ENCODE peak calls at places on chromosomes 4 and X, in six cellular contexts. J is neural progenitor cell, Z is BE2C, B is cardiac muscle cell, N is lung, D is pancreas. C is an unnamed sample.
A peak's percentile ranks its signal among the peaks of the same experiment; 100 is the strongest.

GRCh38 chr4:61094854-61095598 is 105.1 kb upstream of the ADGRL3 start:
- DNase-seq in J (no peak), Z (no peak), B (no peak), N (no peak), D (no peak), C (no peak)

GRCh38 chr4:140048419-140049022 is 105.5 kb downstream of the MAML3 start:
- DNase-seq in J (no peak), Z (no peak), B (no peak), N (no peak), D (no peak), C (no peak)

GRCh38 chr4:134375775-134376174 is 174.2 kb upstream of the PABPC4L start:
- DNase-seq in J (no peak), Z (no peak), B (no peak), N (no peak), D (no peak), C (no peak)

GRCh38 chrX:132107291-132107690 is 20.5 kb downstream of the FRMD7 start:
- DNase-seq in J (no peak), Z (no peak), B (no peak), N (no peak), D (no peak), C (no peak)

GRCh38 chr4:183987529-183987946 is 82.4 kb downstream of the STOX2 start:
- DNase-seq in J (peak; percentile 80), Z (peak; percentile 89), B (peak; percentile 89), N (peak; percentile 51), D (peak; percentile 68), C (peak; percentile 86)

GRCh38 chr4:119666653-119667091 is 38.1 kb upstream of the PDE5A start:
- DNase-seq in J (peak; percentile 44), Z (no peak), B (no peak), N (no peak), D (no peak), C (no peak)

GRCh38 chr4:87949961-87950360 is 25.6 kb upstream of the SPP1 start:
- DNase-seq in J (no peak), Z (no peak), B (peak; percentile 17), N (no peak), D (no peak), C (no peak)

GRCh38 chr4:26856906-26857277 is 3.7 kb upstream of the STIM2 start:
- DNase-seq in J (no peak), Z (no peak), B (no peak), N (no peak), D (no peak), C (no peak)

GRCh38 chr4:89868261-89868660 is 26.4 kb upstream of the MMRN1 start:
- DNase-seq in J (no peak), Z (no peak), B (peak; percentile 7), N (no peak), D (no peak), C (no peak)

GRCh38 chr4:89863533-89863932 is 26.6 kb upstream of the SNCA start:
- DNase-seq in J (no peak), Z (no peak), B (no peak), N (no peak), D (no peak), C (no peak)

GRCh38 chr4:89871211-89871610 is 23.4 kb upstream of the MMRN1 start:
- DNase-seq in J (peak; percentile 32), Z (no peak), B (no peak), N (no peak), D (no peak), C (no peak)

GRCh38 chr4:89868999-89869589 is 25.6 kb upstream of the MMRN1 start:
- DNase-seq in J (no peak), Z (no peak), B (peak; percentile 27), N (no peak), D (no peak), C (no peak)
- TF ChIP-seq CTCF in J (peak; percentile 56), Z (peak; percentile 33), B (peak; percentile 55), N (no peak), D (peak; percentile 17), C (peak; percentile 33)

DNA sequence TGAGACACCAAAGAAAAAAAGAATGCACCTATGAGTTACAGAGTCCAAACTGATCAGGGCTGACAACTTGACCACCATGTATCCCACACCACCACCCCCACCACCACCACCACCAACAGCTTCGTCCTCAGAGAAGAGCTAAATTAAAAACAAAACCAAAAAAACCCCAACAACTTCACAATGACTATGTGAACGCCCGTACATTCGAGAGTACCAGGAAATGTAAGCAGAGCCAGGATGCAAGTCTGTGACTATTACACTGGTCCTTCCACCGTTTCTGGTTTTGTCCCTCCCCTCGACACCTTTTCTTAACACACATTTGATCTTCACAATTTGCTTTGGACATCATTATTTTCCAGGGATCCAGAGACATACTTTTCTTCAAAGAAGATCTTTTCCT is 51.0 kb downstream of the WFS1 start:
- DNase-seq in J (no peak), Z (no peak), B (no peak), N (no peak), D (no peak), C (no peak)
- H3K4me1 ChIP-seq in J (peaks cover 9% of the 10 kb centered on the region), Z (no peaks in the 10 kb centered on the region), B (no peaks in the 10 kb centered on the region), N (no peaks in the 10 kb centered on the region), D (no peaks in the 10 kb centered on the region), C (no peaks in the 10 kb centered on the region)

GRCh38 chrX:2231570-2232192 is 269.1 kb downstream of the DHRSX start:
- DNase-seq in J (no peak), Z (no peak), B (no peak), N (no peak), D (no peak), C (no peak)
- TF ChIP-seq CTCF in J (no peak), Z (no peak), B (no peak), N (no peak), D (no peak), C (no peak)

DNA sequence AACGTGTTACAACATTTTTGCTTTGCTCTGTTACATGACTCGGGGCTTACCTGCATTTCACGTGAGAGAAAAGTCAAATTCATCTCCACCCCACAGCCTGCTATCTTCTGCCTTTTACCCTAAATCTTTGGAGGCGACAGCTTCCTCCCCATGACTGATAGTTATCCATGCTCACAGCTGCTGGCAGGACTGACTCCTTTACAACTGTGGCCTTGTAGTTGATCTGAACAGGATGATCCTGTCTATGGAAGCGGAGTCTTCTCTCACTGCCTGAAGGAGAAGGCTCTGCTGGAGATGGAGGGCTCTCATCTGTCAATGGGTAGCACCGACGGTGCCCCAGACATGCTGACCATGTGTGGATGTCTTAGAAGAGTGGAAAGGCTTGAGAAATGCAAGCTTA is 151.0 kb downstream of the CBR4 start:
- DNase-seq in J (no peak), Z (no peak), B (no peak), N (no peak), D (no peak), C (no peak)
- H3K4me1 ChIP-seq in J (peaks cover 8% of the 10 kb centered on the region), Z (no peaks in the 10 kb centered on the region), B (peaks cover 8% of the 10 kb centered on the region), N (peaks cover 19% of the 10 kb centered on the region), D (no peaks in the 10 kb centered on the region), C (no peaks in the 10 kb centered on the region)

DNA sequence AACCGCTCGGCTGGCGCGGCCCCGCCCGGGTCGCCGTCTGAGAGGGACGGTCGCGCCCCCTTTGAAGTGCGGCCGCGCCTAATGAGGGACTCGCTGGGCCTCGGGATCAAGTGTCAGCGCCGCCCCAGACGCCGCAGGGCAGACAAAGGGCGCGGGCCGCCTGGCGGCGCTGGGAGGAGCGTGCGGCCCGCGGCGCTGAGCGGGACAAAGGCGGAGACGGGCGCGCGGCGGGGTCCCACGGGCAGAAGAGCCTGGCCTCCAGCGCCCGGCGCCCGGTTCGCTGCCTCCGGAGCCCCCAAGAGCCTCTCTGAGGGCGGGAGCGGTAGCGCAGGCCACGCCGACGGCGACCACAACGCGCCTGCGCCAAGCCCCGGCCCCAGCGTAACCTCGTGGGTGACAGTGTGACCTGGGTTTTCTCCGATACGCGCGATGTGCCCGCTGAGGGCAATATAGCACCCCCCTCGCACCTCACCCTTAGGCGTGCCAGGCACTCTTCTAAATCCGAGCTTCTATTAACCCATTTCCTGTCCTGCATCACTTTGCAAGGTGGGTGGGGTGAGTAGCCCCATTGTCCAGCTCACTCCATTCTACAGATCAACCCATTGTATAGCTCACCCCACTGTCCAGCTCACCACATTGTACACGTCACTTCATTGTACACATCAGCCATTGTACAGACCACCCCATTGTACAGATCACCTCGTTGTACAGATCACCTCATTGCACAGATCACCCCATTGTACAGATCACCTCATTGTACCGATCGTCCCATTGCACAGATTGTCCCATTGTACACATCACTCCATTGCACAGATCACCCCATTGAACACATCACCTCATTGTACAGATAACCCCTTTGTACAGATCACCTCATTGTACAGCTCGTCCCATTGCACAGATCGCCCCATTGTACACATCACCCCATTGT is 33.7 kb upstream of the STX18 start:
- DNase-seq in J (peak; percentile 96), Z (peak; percentile 77), B (peak; percentile 73), N (peak; percentile 57), D (peak; percentile 84), C (peak; percentile 77)
- TF ChIP-seq CTCF in J (peak; percentile 52), Z (peak; percentile 21), B (peak; percentile 36), N (peak; percentile 5), D (peak; percentile 49), C (peak; percentile 39)

GRCh38 chr4:7894677-7895181 is 44.9 kb downstream of the AFAP1 start:
- DNase-seq in J (no peak), Z (peak; percentile 96), B (no peak), N (no peak), D (no peak), C (no peak)

GRCh38 chr4:7890635-7891393 is 48.8 kb downstream of the AFAP1 start:
- DNase-seq in J (no peak), Z (peak; percentile 47), B (peak; percentile 71), N (no peak), D (no peak), C (no peak)

GRCh38 chr4:7894098-7894676 is 45.5 kb downstream of the AFAP1 start:
- DNase-seq in J (no peak), Z (no peak), B (no peak), N (no peak), D (no peak), C (no peak)

GRCh38 chr4:7893539-7893938 is 46.1 kb downstream of the AFAP1 start:
- DNase-seq in J (no peak), Z (no peak), B (no peak), N (no peak), D (no peak), C (no peak)

DNA sequence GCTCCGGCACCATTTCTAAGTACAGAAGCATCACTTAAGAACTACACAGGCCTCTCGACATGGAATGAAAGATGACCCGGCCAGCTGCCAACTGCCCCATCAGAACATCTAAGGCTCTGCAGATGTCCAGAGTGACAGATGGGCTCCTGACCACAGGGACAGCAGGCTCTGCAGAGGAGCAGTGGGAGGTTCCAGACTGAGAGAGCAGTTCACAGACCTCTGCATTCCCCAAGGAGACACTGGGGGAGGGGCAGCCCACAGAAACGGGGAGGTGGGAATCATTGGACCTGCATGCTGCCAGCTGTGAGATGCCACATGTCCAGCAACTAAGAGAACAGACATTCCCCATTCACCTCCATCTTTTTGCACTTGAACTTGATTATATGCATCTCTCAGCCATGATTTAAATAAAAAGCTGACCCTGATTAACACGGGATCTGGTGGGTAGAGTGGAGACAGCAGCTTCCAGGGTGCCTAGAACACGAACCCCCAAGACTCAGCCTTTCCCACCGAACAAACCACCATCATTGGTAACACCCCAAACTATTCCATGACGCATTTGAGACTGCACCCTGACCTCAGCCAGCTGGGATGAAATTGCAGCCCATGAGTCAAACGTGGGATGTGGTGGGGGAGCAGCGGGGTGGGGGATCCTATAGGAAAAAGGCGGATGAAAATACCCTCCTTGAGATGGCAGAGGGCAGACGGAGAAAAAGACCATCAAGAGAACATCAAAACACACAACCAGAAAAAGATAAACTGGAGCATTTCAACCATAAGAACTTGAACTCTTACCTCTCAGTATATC is 47.2 kb downstream of the AFAP1 start:
- DNase-seq in J (peak; percentile 4), Z (peak; percentile 92), B (peak; percentile 86), N (no peak), D (no peak), C (no peak)
- H3K4me1 ChIP-seq in J (peaks cover 4% of the 10 kb centered on the region), Z (peaks cover 39% of the 10 kb centered on the region), B (peaks cover 39% of the 10 kb centered on the region), N (no peaks in the 10 kb centered on the region), D (no peaks in the 10 kb centered on the region), C (peaks cover 10% of the 10 kb centered on the region)

C was measured in heart left ventricle.